ENCODE peak calls at places on chromosomes 3 and 15, in four cellular contexts. Y, P, D and U are unnamed samples.

GRCh38 chr15:39583586-39584265 is 2.8 kb downstream of the THBS1 start:
- DNase-seq in Y (no peak), P (peak; percentile 45), D (no peak), U (no peak)

GRCh38 chr3:126721246-126721645 is 17.2 kb downstream of the CHCHD6 start:
- DNase-seq in Y (no peak), P (no peak), D (no peak), U (no peak)

GRCh38 chr15:77224352-77224751 is 153.4 kb upstream of the TSPAN3 start:
- DNase-seq in Y (no peak), P (no peak), D (no peak), U (no peak)

GRCh38 chr3:195071011-195071728 is 199.8 kb downstream of the XXYLT1 start:
- DNase-seq in Y (no peak), P (no peak), D (no peak), U (no peak)

GRCh38 chr3:48189321-48189720 is 1.1 kb upstream of the CDC25A start:
- DNase-seq in Y (no peak), P (no peak), D (no peak), U (no peak)

GRCh38 chr15:42879390-42879912 is 41.1 kb downstream of the TTBK2 start:
- DNase-seq in Y (no peak), P (no peak), D (no peak), U (no peak)

GRCh38 chr15:74382004-74382816 is 14.8 kb upstream of the CYP11A1 start:
- DNase-seq in Y (peak; percentile 66), P (peak; percentile 90), D (peak; percentile 84), U (peak; percentile 49)

GRCh38 chr3:115699741-115700140 is 76.4 kb downstream of the GAP43 start:
- DNase-seq in Y (no peak), P (no peak), D (no peak), U (no peak)

GRCh38 chr3:170357920-170358854 is 672 bp downstream of the SKIL start:
- DNase-seq in Y (peak; percentile 69), P (peak; percentile 85), D (peak; percentile 55), U (no peak)

GRCh38 chr15:39581501-39582285 is 814 bp downstream of the THBS1 start:
- DNase-seq in Y (no peak), P (peak; percentile 16), D (no peak), U (no peak)

GRCh38 chr3:67123914-67124313 is 125.8 kb downstream of the KBTBD8 start:
- DNase-seq in Y (no peak), P (no peak), D (no peak), U (no peak)

GRCh38 chr3:180980612-180981011 is 8.9 kb downstream of the DNAJC19 start:
- DNase-seq in Y (no peak), P (no peak), D (no peak), U (no peak)

GRCh38 chr3:105938101-105938500 is 69.3 kb upstream of the CBLB start:
- DNase-seq in Y (no peak), P (no peak), D (no peak), U (no peak)

GRCh38 chr3:48472673-48472922 is 26.1 kb downstream of the ATRIP start:
- DNase-seq in Y (no peak), P (no peak), D (no peak), U (no peak)

GRCh38 chr3:135981701-135982403 is 16.3 kb downstream of the PPP2R3A start:
- DNase-seq in Y (no peak), P (no peak), D (no peak), U (no peak)

GRCh38 chr3:124763644-124764358 is 33.5 kb downstream of the UMPS start:
- DNase-seq in Y (no peak), P (no peak), D (no peak), U (no peak)

GRCh38 chr15:25236861-25237155 is 202.0 kb downstream of the UBE3A start:
- DNase-seq in Y (no peak), P (no peak), D (no peak), U (no peak)

GRCh38 chr3:13770390-13771169 is 109.3 kb downstream of the WNT7A start:
- DNase-seq in Y (no peak), P (no peak), D (no peak), U (no peak)

GRCh38 chr3:186320862-186321568 is 41.0 kb downstream of the DGKG start:
- DNase-seq in Y (no peak), P (no peak), D (no peak), U (no peak)

GRCh38 chr15:70259030-70259424 is 161.3 kb upstream of the TLE3 start:
- DNase-seq in Y (peak; percentile 29), P (no peak), D (peak; percentile 13), U (peak; percentile 81)

GRCh38 chr3:170081079-170081741 is 43.4 kb downstream of the GPR160 start:
- DNase-seq in Y (no peak), P (no peak), D (no peak), U (no peak)

GRCh38 chr15:55954862-55955605 is 38.4 kb downstream of the NEDD4 start:
- DNase-seq in Y (no peak), P (no peak), D (no peak), U (no peak)

GRCh38 chr3:60600848-60601247 is 650.4 kb downstream of the FHIT start:
- DNase-seq in Y (no peak), P (no peak), D (no peak), U (no peak)

GRCh38 chr3:8516047-8516671 is 14.5 kb downstream of the LMCD1 start:
- DNase-seq in Y (no peak), P (no peak), D (no peak), U (no peak)

GRCh38 chr3:69866988-69867720 is 127.9 kb downstream of the MITF start:
- DNase-seq in Y (no peak), P (no peak), D (no peak), U (no peak)

GRCh38 chr15:67098768-67099282 is 33.4 kb downstream of the SMAD3 start:
- DNase-seq in Y (no peak), P (no peak), D (no peak), U (no peak)

GRCh38 chr3:110070539-110070916 is 733.2 kb upstream of the DPPA4 start:
- DNase-seq in Y (no peak), P (no peak), D (no peak), U (no peak)

GRCh38 chr3:115113367-115113766 is 33.7 kb downstream of the ZBTB20 start:
- DNase-seq in Y (no peak), P (no peak), D (no peak), U (no peak)

GRCh38 chr3:94336076-94336741 is 273.3 kb downstream of the NSUN3 start:
- DNase-seq in Y (no peak), P (no peak), D (no peak), U (no peak)

GRCh38 chr3:69698728-69699127 is 40.5 kb upstream of the MITF start:
- DNase-seq in Y (no peak), P (no peak), D (no peak), U (no peak)

GRCh38 chr3:124995460-124995994 is 60.3 kb downstream of the HEG1 start:
- DNase-seq in Y (peak; percentile 8), P (peak; percentile 47), D (peak; percentile 74), U (peak; percentile 36)